ENCODE peak calls at places on chromosomes 5 and 9, in five cellular contexts. C is OCI-LY7, V is GM23338, I is PC-3, G is hepatocyte. N is an unnamed sample.

GRCh38 chr5:72402381-72402890 is 82.3 kb downstream of the PTCD2 start:
- DNase-seq in V (no peak), C (no peak), G (no peak), I (peak), N (peak)

GRCh38 chr5:177086918-177087706 is 397 bp downstream of the FGFR4 start:
- DNase-seq in V (peak), I (peak), G (peak), C (peak), N (peak)

GRCh38 chr9:32968101-32969011 is 33.1 kb downstream of the APTX start:
- DNase-seq in C (peak), G (peak), V (peak), I (peak), N (peak)

GRCh38 chr9:129556576-129557191 is 64.2 kb downstream of the C9orf50 start:
- DNase-seq in V (no peak), C (no peak), G (no peak), I (no peak), N (no peak)

GRCh38 chr9:89137548-89138462 is 40.8 kb downstream of the SHC3 start:
- DNase-seq in G (peak), C (no peak), V (no peak), I (peak), N (peak)

GRCh38 chr5:147558131-147558730 is 48.4 kb upstream of the DPYSL3 start:
- DNase-seq in V (no peak), I (no peak), C (no peak), G (peak), N (peak)

GRCh38 chr5:139386039-139386438 is 2.9 kb upstream of the SLC23A1 start:
- DNase-seq in G (no peak), C (no peak), I (no peak), V (no peak), N (no peak)

GRCh38 chr5:106331415-106331814 is 1339.3 kb downstream of the EFNA5 start:
- DNase-seq in I (no peak), C (no peak), V (no peak), G (no peak), N (peak)

GRCh38 chr5:161273410-161273809 is 273.1 kb downstream of the GABRB2 start:
- DNase-seq in G (no peak), C (no peak), V (no peak), I (no peak), N (no peak)

GRCh38 chr5:54360089-54360488 is 49.7 kb upstream of the ARL15 start:
- DNase-seq in V (peak), G (peak), C (no peak), I (peak), N (peak)

GRCh38 chr5:132011561-132012384 is at the start of gene ACSL6:
- DNase-seq in I (no peak), G (peak), C (no peak), V (peak), N (peak)

GRCh38 chr5:151286246-151286645 is 17.3 kb downstream of the SLC36A3 start:
- DNase-seq in V (no peak), I (no peak), C (no peak), G (no peak), N (no peak)

GRCh38 chr5:125699860-125700259 is 723.3 kb upstream of the GRAMD2B start:
- DNase-seq in G (no peak), V (no peak), C (no peak), I (no peak), N (no peak)

GRCh38 chr9:93612796-93613154 is 36.4 kb downstream of the PHF2 start:
- DNase-seq in G (no peak), V (no peak), C (peak), I (no peak), N (no peak)

GRCh38 chr5:139470821-139471300 is at the start of gene SMIM33:
- DNase-seq in I (no peak), G (no peak), V (no peak), C (peak), N (no peak)

GRCh38 chr9:214488-215448 is at the start of gene DOCK8:
- DNase-seq in I (peak), C (peak), G (peak), V (peak), N (peak)

GRCh38 chr5:1007681-1008450 is 736 bp upstream of the NKD2 start:
- DNase-seq in G (no peak), V (no peak), I (no peak), C (no peak), N (no peak)

GRCh38 chr5:150523472-150524350 is 15.8 kb downstream of the NDST1 start:
- DNase-seq in V (peak), G (peak), C (peak), I (peak), N (peak)

GRCh38 chr5:81906086-81906485 is 65.7 kb upstream of the ATG10 start:
- DNase-seq in G (no peak), V (no peak), I (no peak), C (no peak), N (no peak)

GRCh38 chr5:13773652-13774051 is 170.8 kb downstream of the DNAH5 start:
- DNase-seq in G (no peak), C (no peak), V (no peak), I (no peak), N (no peak)

GRCh38 chr9:128372188-128372641 is 1.0 kb downstream of the URM1 start:
- DNase-seq in I (peak), C (peak), G (no peak), V (no peak), N (peak)

GRCh38 chr9:100679834-100680233 is 102.0 kb downstream of the CAVIN4 start:
- DNase-seq in C (no peak), I (no peak), V (no peak), G (no peak), N (no peak)

GRCh38 chr5:139809331-139809810 is 13.8 kb downstream of the PSD2 start:
- DNase-seq in V (no peak), C (no peak), I (no peak), G (no peak), N (no peak)

GRCh38 chr5:17325770-17326599 is 108.6 kb downstream of the BASP1 start:
- DNase-seq in V (no peak), I (peak), G (no peak), C (no peak), N (no peak)

GRCh38 chr5:141608046-141608445 is 10.8 kb downstream of the DIAPH1 start:
- DNase-seq in C (no peak), G (no peak), V (no peak), I (no peak), N (no peak)

GRCh38 chr5:141611289-141611688 is 7.5 kb downstream of the DIAPH1 start:
- DNase-seq in V (peak), G (no peak), C (no peak), I (no peak), N (no peak)

GRCh38 chr5:141608557-141608956 is 10.2 kb downstream of the DIAPH1 start:
- DNase-seq in V (no peak), C (no peak), I (no peak), G (peak), N (no peak)

GRCh38 chr5:141605523-141606277 is 13.1 kb downstream of the DIAPH1 start:
- DNase-seq in I (no peak), G (no peak), V (peak), C (peak), N (no peak)

GRCh38 chr5:141609044-141609443 is 9.8 kb downstream of the DIAPH1 start:
- DNase-seq in V (no peak), I (no peak), G (no peak), C (no peak), N (no peak)
- H3K4me2 ChIP-seq in V (no peak), I (no peak), G (peak), C (no peak), N (no peak)

GRCh38 chr9:114287763-114288232 is 35.1 kb upstream of the ORM1 start:
- DNase-seq in C (no peak), I (no peak), G (no peak), V (no peak), N (no peak)
- TF ChIP-seq EZH2phosphoT487 in C (no peak), I (no peak), G (no peak), V (no peak), N (no peak)

GRCh38 chr5:119074419-119074818 is 3.5 kb downstream of the DMXL1 start:
- DNase-seq in V (no peak), G (no peak), I (no peak), C (peak), N (no peak)

GRCh38 chr5:119070828-119071572 is at the start of gene DMXL1:
- DNase-seq in G (peak), I (peak), V (peak), C (peak), N (peak)

GRCh38 chr5:119070578-119070827 is 384 bp upstream of the DMXL1 start:
- DNase-seq in C (no peak), I (no peak), G (peak), V (peak), N (no peak)

GRCh38 chr5:119071573-119071874 is 637 bp downstream of the DMXL1 start:
- DNase-seq in V (peak), I (no peak), G (no peak), C (peak), N (no peak)

GRCh38 chr5:119072496-119072895 is 1.6 kb downstream of the DMXL1 start:
- DNase-seq in C (no peak), V (no peak), I (peak), G (no peak), N (peak)
- H3K4me2 ChIP-seq in C (peak), V (peak), I (peak), G (peak), N (peak)

GRCh38 chr9:76373777-76374474 is 20.3 kb downstream of the RFK start:
- DNase-seq in C (no peak), V (no peak), I (no peak), G (no peak), N (no peak)

GRCh38 chr9:76371901-76372300 is 22.3 kb downstream of the RFK start:
- DNase-seq in G (no peak), C (no peak), I (peak), V (no peak), N (peak)

GRCh38 chr9:76372345-76372744 is 21.9 kb downstream of the RFK start:
- DNase-seq in G (no peak), C (no peak), V (no peak), I (no peak), N (no peak)

GRCh38 chr9:76374702-76375543 is 19.3 kb downstream of the RFK start:
- DNase-seq in I (peak), C (no peak), G (peak), V (peak), N (peak)

GRCh38 chr9:76373173-76373771 is 21.0 kb downstream of the RFK start:
- DNase-seq in V (no peak), C (peak), G (peak), I (no peak), N (peak)
- TF ChIP-seq EZH2phosphoT487 in V (no peak), C (no peak), G (no peak), I (no peak), N (no peak)